ENCODE peak calls at places on chromosomes 13 and 19, in ten cellular contexts. C is stimulated activated CD4-positive, alpha-beta T cell treated with anti-CD3 and anti-CD28 coated beads, Interleukin-4, amount 100 ng/mL, for 48 hours; W is HT-29; Q is activated effector memory CD4-positive, alpha-beta T cell treated with Interleukin-2 at 50 U/mL for 16 hours; L is GM10248; X is stimulated activated CD8-positive, alpha-beta memory T cell treated with anti-CD3 and anti-CD28 coated beads, Interleukin-4, amount 100 ng/mL, for 1 hour; P is epithelial cell of esophagus; J is RPMI7951; Z is hippocampal formation; T is progenitor cell of endocrine pancreas. E is an unnamed sample.

GRCh38 chr19:16581971-16582343 is 9.7 kb upstream of the SLC35E1 start:
- DNase-seq in X (no peak), T (no peak), C (no peak), J (no peak), W (no peak), Z (no peak), Q (no peak), L (no peak), P (no peak), E (no peak)

GRCh38 chr13:52158629-52159158 is 703 bp downstream of the NEK3 start:
- DNase-seq in Q (no peak), X (no peak), P (peak), Z (no peak), C (no peak), T (no peak), J (peak), W (peak), L (no peak), E (peak)

GRCh38 chr13:98199480-98199879 is 22.4 kb upstream of the RNF113B start:
- DNase-seq in W (no peak), T (no peak), J (no peak), C (no peak), L (no peak), Z (no peak), Q (no peak), X (no peak), P (no peak), E (no peak)

GRCh38 chr19:14349426-14349825 is 31.8 kb upstream of the ADGRE5 start:
- DNase-seq in W (no peak), C (no peak), L (no peak), Q (no peak), P (no peak), J (no peak), X (no peak), Z (no peak), T (no peak), E (no peak)

GRCh38 chr19:6464070-6464873 is at the start of gene CRB3:
- DNase-seq in L (no peak), W (peak), Q (peak), Z (no peak), P (peak), T (peak), C (no peak), X (no peak), J (no peak), E (no peak)

GRCh38 chr13:60509601-60510386 is 112.8 kb downstream of the TDRD3 start:
- DNase-seq in X (no peak), L (no peak), T (no peak), Q (no peak), P (peak), W (no peak), C (no peak), J (peak), Z (no peak), E (no peak)

GRCh38 chr13:101455863-101456262 is 3.4 kb downstream of the ITGBL1 start:
- DNase-seq in L (no peak), J (peak), X (no peak), P (peak), Q (no peak), T (no peak), W (peak), C (no peak), Z (no peak), E (no peak)

GRCh38 chr19:9945319-9945966 is 9.1 kb upstream of the OLFM2 start:
- DNase-seq in P (peak), X (no peak), C (no peak), L (no peak), J (peak), Q (no peak), W (peak), T (no peak), Z (peak), E (peak)

GRCh38 chr13:98144501-98145350 is 1.8 kb downstream of the FARP1 start:
- DNase-seq in J (peak), X (no peak), Z (peak), T (no peak), C (no peak), Q (no peak), L (no peak), P (peak), W (peak), E (peak)

GRCh38 chr19:33795370-33796163 is 1.1 kb upstream of the KCTD15 start:
- DNase-seq in L (peak), Z (peak), T (peak), P (peak), X (no peak), W (peak), J (peak), Q (peak), C (peak), E (peak)

GRCh38 chr13:51488212-51488611 is 35.4 kb upstream of the INTS6 start:
- DNase-seq in Z (no peak), T (no peak), C (no peak), P (peak), X (no peak), Q (no peak), L (no peak), W (no peak), J (no peak), E (no peak)

GRCh38 chr13:97460004-97460756 is 26.2 kb downstream of the RAP2A start:
- DNase-seq in C (no peak), T (no peak), Z (no peak), J (no peak), P (no peak), W (no peak), L (peak), Q (no peak), X (no peak), E (no peak)

GRCh38 chr13:109779074-109779473 is 7.3 kb downstream of the IRS2 start:
- DNase-seq in J (no peak), Z (no peak), W (peak), T (no peak), C (no peak), X (no peak), Q (peak), L (no peak), P (no peak), E (no peak)

GRCh38 chr19:48614436-48615144 is at the start of gene FAM83E:
- DNase-seq in W (peak), P (peak), Z (no peak), C (no peak), L (no peak), Q (no peak), J (no peak), T (no peak), X (no peak), E (no peak)

GRCh38 chr13:32587774-32588165 is 1.5 kb downstream of the PDS5B start:
- DNase-seq in P (peak), Q (no peak), C (no peak), L (no peak), T (no peak), W (peak), X (no peak), Z (no peak), J (peak), E (no peak)

GRCh38 chr19:14073925-14074838 is 1.6 kb downstream of the MISP3 start:
- DNase-seq in C (no peak), W (peak), P (peak), J (peak), L (no peak), Q (no peak), T (no peak), X (no peak), Z (no peak), E (no peak)

GRCh38 chr19:7857727-7858701 is 16.2 kb downstream of the PRR36 start:
- DNase-seq in Q (no peak), J (no peak), T (no peak), W (no peak), Z (no peak), X (no peak), L (no peak), P (no peak), C (no peak), E (no peak)

GRCh38 chr13:30763786-30764440 is 28.6 kb downstream of the ALOX5AP start:
- DNase-seq in P (peak), T (no peak), Z (no peak), L (no peak), W (no peak), Q (no peak), J (peak), C (no peak), X (no peak), E (no peak)

GRCh38 chr13:98022210-98022609 is 68.7 kb downstream of the IPO5 start:
- DNase-seq in X (no peak), T (no peak), W (no peak), C (no peak), P (peak), J (peak), L (no peak), Q (no peak), Z (peak), E (peak)

GRCh38 chr19:18470787-18471186 is 32.9 kb upstream of the ISYNA1 start:
- DNase-seq in Q (no peak), P (no peak), L (no peak), Z (no peak), W (no peak), T (no peak), J (no peak), C (no peak), X (no peak), E (no peak)

GRCh38 chr13:90592943-90593342 is 754.5 kb upstream of the MIR17HG start:
- DNase-seq in J (no peak), Q (no peak), P (no peak), W (no peak), T (no peak), L (no peak), Z (no peak), X (no peak), C (no peak), E (no peak)

GRCh38 chr13:99357149-99357596 is 50.0 kb upstream of the GPR183 start:
- DNase-seq in J (peak), C (peak), X (no peak), W (no peak), Q (peak), P (peak), Z (no peak), T (no peak), L (no peak), E (no peak)

GRCh38 chr19:2421581-2422306 is 5.6 kb downstream of the TIMM13 start:
- DNase-seq in X (no peak), L (no peak), J (no peak), T (no peak), P (no peak), C (no peak), W (no peak), Q (no peak), Z (no peak), E (no peak)

GRCh38 chr19:32407004-32407992 is 1.7 kb downstream of the DPY19L3 start:
- DNase-seq in Z (peak), X (no peak), P (peak), L (no peak), T (no peak), C (no peak), Q (no peak), J (peak), W (no peak), E (peak)

GRCh38 chr13:96223231-96223630 is 133.3 kb downstream of the HS6ST3 start:
- DNase-seq in P (no peak), C (no peak), X (no peak), L (no peak), Z (no peak), W (no peak), J (no peak), Q (no peak), T (no peak), E (no peak)

GRCh38 chr13:111853766-111854165 is 213.2 kb upstream of the SOX1 start:
- DNase-seq in P (no peak), T (no peak), C (no peak), J (no peak), Q (no peak), L (no peak), W (no peak), Z (no peak), X (no peak), E (no peak)

GRCh38 chr13:51524312-51524711 is 60.0 kb upstream of the WDFY2 start:
- DNase-seq in Z (no peak), P (peak), X (no peak), W (no peak), L (no peak), C (no peak), T (no peak), Q (no peak), J (no peak), E (no peak)

E was measured in occipital lobe.